ENCODE peak calls at places on chromosomes 5 and 9, in six cellular contexts. P, R, V, Q, E and J are unnamed samples.

GRCh38 chr5:163409384-163409783 is 28.0 kb upstream of the CCNG1 start:
- DNase-seq in P (no peak), R (no peak), V (no peak), Q (no peak), E (no peak), J (no peak)

GRCh38 chr5:56095579-56096102 is 100.9 kb upstream of the IL6ST start:
- DNase-seq in P (peak; percentile 96), R (no peak), V (no peak), Q (no peak), E (no peak), J (no peak)

GRCh38 chr5:37554403-37554739 is 175.3 kb downstream of the WDR70 start:
- DNase-seq in P (no peak), R (no peak), V (no peak), Q (no peak), E (no peak), J (no peak)

GRCh38 chr9:124708070-124708469 is 63.0 kb downstream of the NR6A1 start:
- DNase-seq in P (no peak), R (no peak), V (no peak), Q (no peak), E (no peak), J (no peak)

GRCh38 chr9:27430754-27431540 is 93.1 kb upstream of the IFNK start:
- DNase-seq in P (no peak), R (no peak), V (no peak), Q (no peak), E (no peak), J (no peak)

GRCh38 chr5:90747175-90747574 is 188.6 kb downstream of the ADGRV1 start:
- DNase-seq in P (no peak), R (no peak), V (peak; percentile 18), Q (no peak), E (peak; percentile 6), J (peak; percentile 2)

GRCh38 chr9:134287591-134288518 is 38.4 kb upstream of the RXRA start:
- DNase-seq in P (no peak), R (no peak), V (no peak), Q (no peak), E (no peak), J (no peak)

GRCh38 chr5:146451411-146451810 is 4.3 kb downstream of the TCERG1 start:
- DNase-seq in P (no peak), R (no peak), V (no peak), Q (no peak), E (no peak), J (no peak)

GRCh38 chr9:91395553-91396470 is 27.8 kb downstream of the NFIL3 start:
- DNase-seq in P (peak; percentile 46), R (no peak), V (no peak), Q (no peak), E (no peak), J (no peak)
- TF ChIP-seq ZNF274 in P (no peak), R (no peak), V (no peak), Q (no peak), E (no peak), J (no peak)

GRCh38 chr9:127788337-127789011 is 2.6 kb downstream of the CDK9 start:
- DNase-seq in P (no peak), R (no peak), V (no peak), Q (no peak), E (no peak), J (no peak)
- TF ChIP-seq ZNF274 in P (no peak), R (no peak), V (no peak), Q (no peak), E (no peak), J (no peak)

DNA sequence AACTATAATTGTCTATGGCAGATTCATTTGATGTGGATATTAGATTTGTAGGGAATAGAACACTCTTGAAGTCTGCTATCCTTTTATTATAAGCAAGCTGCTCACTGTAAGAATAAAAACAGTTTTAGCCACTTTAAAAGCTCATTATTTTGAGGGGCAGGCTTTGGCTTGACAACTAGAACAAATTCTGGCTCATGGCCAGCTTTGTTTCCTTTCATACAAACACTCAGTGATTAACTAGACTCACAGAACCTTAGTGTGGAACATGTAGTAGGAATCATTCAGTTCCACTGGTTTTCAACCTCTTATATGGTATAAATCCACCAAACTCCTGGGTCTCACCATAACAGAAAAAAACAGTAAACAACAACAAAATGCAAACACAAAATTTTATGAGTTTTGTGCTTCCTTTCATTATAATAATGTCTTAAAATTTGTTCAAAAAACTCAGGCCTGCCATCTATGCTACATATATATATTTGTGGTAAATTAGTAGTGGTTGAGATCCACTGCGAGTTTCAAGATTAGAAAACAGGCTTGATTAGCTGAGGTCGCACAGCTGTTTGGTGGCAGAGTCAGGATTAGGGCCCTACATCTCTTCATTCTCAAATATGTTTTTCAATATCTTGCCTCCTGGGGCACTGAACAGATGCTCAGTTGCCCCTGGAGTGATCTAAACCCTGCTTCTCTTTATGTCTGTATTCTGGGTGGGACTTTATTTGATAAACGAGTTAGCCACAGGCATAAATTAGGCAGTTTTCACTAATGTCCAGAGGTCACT is 27.6 kb upstream of the CEP120 start:
- DNase-seq in P (no peak), R (no peak), V (no peak), Q (no peak), E (no peak), J (no peak)
- TF ChIP-seq ZNF274 in P (no peak), R (no peak), V (no peak), Q (no peak), E (no peak), J (no peak)

GRCh38 chr9:129240581-129241211 is 62.6 kb upstream of the IER5L start:
- DNase-seq in P (no peak), R (no peak), V (no peak), Q (no peak), E (no peak), J (no peak)

GRCh38 chr9:129245276-129245675 is 67.2 kb upstream of the IER5L start:
- DNase-seq in P (no peak), R (no peak), V (no peak), Q (no peak), E (no peak), J (no peak)

GRCh38 chr9:129241725-129242124 is 63.7 kb upstream of the IER5L start:
- DNase-seq in P (no peak), R (no peak), V (no peak), Q (no peak), E (no peak), J (no peak)

GRCh38 chr9:129242191-129242953 is 64.3 kb upstream of the IER5L start:
- DNase-seq in P (no peak), R (no peak), V (no peak), Q (no peak), E (no peak), J (no peak)

GRCh38 chr9:129242971-129243561 is 65.0 kb upstream of the IER5L start:
- DNase-seq in P (no peak), R (no peak), V (no peak), Q (no peak), E (no peak), J (no peak)
- TF ChIP-seq ZNF274 in P (no peak), R (no peak), V (no peak), Q (no peak), E (no peak), J (no peak)

GRCh38 chr9:83708515-83709158 is 879 bp upstream of the UBQLN1 start:
- DNase-seq in P (no peak), R (peak; percentile 84), V (peak; percentile 70), Q (no peak), E (peak; percentile 40), J (peak; percentile 23)
- TF ChIP-seq ZNF274 in P (no peak), R (no peak), V (no peak), Q (no peak), E (no peak), J (no peak)

DNA sequence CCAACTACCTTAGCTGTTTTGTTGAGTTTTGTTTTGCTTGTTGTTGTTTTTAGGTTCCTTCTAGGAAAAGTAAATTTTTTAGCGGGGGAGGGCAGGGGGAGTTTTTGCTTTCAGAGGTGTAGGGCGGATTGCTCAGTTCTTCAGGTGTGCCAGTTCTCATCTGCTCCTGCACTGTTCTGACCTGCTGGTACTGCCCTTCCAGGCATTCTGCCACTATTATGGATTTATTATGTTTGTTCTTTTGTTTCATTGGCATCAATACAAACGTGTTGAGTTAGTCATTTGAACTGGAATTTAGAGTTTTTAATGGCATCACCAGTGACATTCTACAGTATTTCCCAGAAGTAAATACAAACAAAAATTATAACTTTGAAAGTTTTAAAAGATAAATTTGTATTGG is 26.0 kb downstream of the ERCC6L2 start:
- DNase-seq in P (no peak), R (no peak), V (no peak), Q (no peak), E (no peak), J (no peak)
- TF ChIP-seq ZNF274 in P (no peak), R (no peak), V (no peak), Q (no peak), E (no peak), J (no peak)

DNA sequence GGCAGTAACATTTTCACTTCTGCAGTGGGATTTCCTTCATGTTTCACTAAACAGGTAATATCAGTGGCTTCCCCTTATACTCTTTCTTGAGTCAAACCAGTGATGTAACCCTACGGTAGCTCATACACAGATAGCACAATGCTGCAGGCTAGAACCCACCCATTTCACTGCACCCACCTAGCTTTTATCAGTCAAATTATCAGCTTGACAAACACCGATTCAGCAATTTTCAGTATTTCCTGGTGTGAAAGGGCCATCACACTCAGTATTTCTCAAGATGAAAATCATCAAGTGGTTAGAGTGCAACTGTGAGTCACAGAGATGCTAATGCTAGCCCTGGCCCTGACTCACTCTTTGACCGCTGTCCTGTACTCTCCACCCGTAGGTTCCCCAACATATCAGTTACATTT is 242.3 kb upstream of the PTGER4 start:
- DNase-seq in P (no peak), R (no peak), V (no peak), Q (no peak), E (no peak), J (no peak)
- TF ChIP-seq ZNF274 in P (no peak), R (no peak), V (no peak), Q (no peak), E (no peak), J (no peak)

GRCh38 chr5:32710859-32711692 is at the start of gene NPR3:
- DNase-seq in P (no peak), R (no peak), V (no peak), Q (no peak), E (no peak), J (no peak)
- TF ChIP-seq ZNF274 in P (no peak), R (no peak), V (no peak), Q (no peak), E (no peak), J (no peak)